ENCODE peak calls at places on chromosomes 3 and 15, in six cellular contexts. One of them, this sample, is unnamed.

GRCh38 chr3:8724108-8724752 is 9.4 kb upstream of the CAV3 start:
- DNase-seq in transverse colon: no peak
- DNase-seq in fibroblast of villous mesenchyme: no peak
- DNase-seq in T-helper 9 cell: no peak
- DNase-seq in H1: no peak
- DNase-seq in fibroblast of pulmonary artery: no peak
- DNase-seq in this sample: no peak

GRCh38 chr15:61841461-61841860 is 218.8 kb downstream of the VPS13C start:
- DNase-seq in transverse colon: no peak
- DNase-seq in fibroblast of villous mesenchyme: no peak
- DNase-seq in T-helper 9 cell: no peak
- DNase-seq in H1: no peak
- DNase-seq in fibroblast of pulmonary artery: no peak
- DNase-seq in this sample: peak; percentile 41

GRCh38 chr3:171566803-171567422 is 106.7 kb upstream of the TNIK start:
- DNase-seq in transverse colon: no peak
- DNase-seq in fibroblast of villous mesenchyme: peak; percentile 60
- DNase-seq in T-helper 9 cell: no peak
- DNase-seq in H1: no peak
- DNase-seq in fibroblast of pulmonary artery: peak; percentile 66
- DNase-seq in this sample: peak; percentile 73

GRCh38 chr15:33852570-33852969 is 115.7 kb upstream of the CHRM5 start:
- DNase-seq in transverse colon: no peak
- DNase-seq in fibroblast of villous mesenchyme: peak; percentile 76
- DNase-seq in T-helper 9 cell: no peak
- DNase-seq in H1: no peak
- DNase-seq in fibroblast of pulmonary artery: peak; percentile 73
- DNase-seq in this sample: no peak

GRCh38 chr3:76405196-76405595 is 619.8 kb upstream of the ZNF717 start:
- DNase-seq in transverse colon: no peak
- DNase-seq in fibroblast of villous mesenchyme: peak; percentile 2
- DNase-seq in T-helper 9 cell: no peak
- DNase-seq in H1: no peak
- DNase-seq in fibroblast of pulmonary artery: peak; percentile 1
- DNase-seq in this sample: no peak

GRCh38 chr3:191762323-191762960 is 301.5 kb downstream of the PYDC2 start:
- DNase-seq in transverse colon: no peak
- DNase-seq in fibroblast of villous mesenchyme: peak; percentile 9
- DNase-seq in T-helper 9 cell: no peak
- DNase-seq in H1: no peak
- DNase-seq in fibroblast of pulmonary artery: peak; percentile 85
- DNase-seq in this sample: peak; percentile 73

GRCh38 chr3:47813551-47814177 is 10.7 kb downstream of the DHX30 start:
- DNase-seq in transverse colon: no peak
- DNase-seq in fibroblast of villous mesenchyme: no peak
- DNase-seq in T-helper 9 cell: no peak
- DNase-seq in H1: no peak
- DNase-seq in fibroblast of pulmonary artery: no peak
- DNase-seq in this sample: no peak

GRCh38 chr3:53069422-53070068 is 23.7 kb upstream of the SFMBT1 start:
- DNase-seq in transverse colon: no peak
- DNase-seq in fibroblast of villous mesenchyme: no peak
- DNase-seq in T-helper 9 cell: no peak
- DNase-seq in H1: no peak
- DNase-seq in fibroblast of pulmonary artery: peak; percentile 23
- DNase-seq in this sample: no peak

GRCh38 chr3:13494463-13495350 is 14.6 kb downstream of the HDAC11 start:
- DNase-seq in transverse colon: no peak
- DNase-seq in fibroblast of villous mesenchyme: peak; percentile 31
- DNase-seq in T-helper 9 cell: no peak
- DNase-seq in H1: no peak
- DNase-seq in fibroblast of pulmonary artery: peak; percentile 39
- DNase-seq in this sample: peak; percentile 62

GRCh38 chr3:9765865-9766264 is 3.9 kb downstream of the CAMK1 start:
- DNase-seq in transverse colon: no peak
- DNase-seq in fibroblast of villous mesenchyme: no peak
- DNase-seq in T-helper 9 cell: no peak
- DNase-seq in H1: no peak
- DNase-seq in fibroblast of pulmonary artery: no peak
- DNase-seq in this sample: no peak

GRCh38 chr15:41772720-41773331 is 1.5 kb upstream of the MAPKBP1 start:
- DNase-seq in transverse colon: peak; percentile 55
- DNase-seq in fibroblast of villous mesenchyme: peak; percentile 82
- DNase-seq in T-helper 9 cell: peak; percentile 35
- DNase-seq in H1: no peak
- DNase-seq in fibroblast of pulmonary artery: peak; percentile 83
- DNase-seq in this sample: peak; percentile 88

This sample was measured in dermis blood vessel endothelial cell.